ENCODE peak calls at places on chromosome 12, in five cellular contexts. E is prostate gland, Q is lung, T is upper lobe of right lung, N is heart left ventricle. W is an unnamed sample. For H3K27me3 and H3K4me1, the result is how much of the 10 kb centered on the place peaks cover.

GRCh38 chr12:24902521-24903304 is 46.2 kb downstream of the BCAT1 start:
- DNase-seq in T (peak), Q (no peak), N (peak), E (no peak), W (no peak)

GRCh38 chr12:72540811-72541210 is 268.6 kb downstream of the TRHDE start:
- DNase-seq in E (no peak), Q (no peak), N (no peak), T (no peak), W (no peak)

GRCh38 chr12:131098178-131098981 is 144.7 kb downstream of the ADGRD1 start:
- DNase-seq in E (no peak), T (peak), Q (no peak), N (peak), W (no peak)

GRCh38 chr12:2341871-2342270 is 289.1 kb downstream of the CACNA1C start:
- DNase-seq in N (no peak), Q (no peak), T (no peak), E (no peak), W (no peak)

GRCh38 chr12:60494249-60494648 is 898.4 kb downstream of the SLC16A7 start:
- DNase-seq in N (no peak), Q (no peak), T (no peak), E (no peak), W (no peak)

GRCh38 chr12:64452559-64453329 is 824 bp downstream of the TBK1 start:
- DNase-seq in Q (no peak), T (no peak), E (peak), N (no peak), W (peak)

GRCh38 chr12:66688836-66689439 is 10.1 kb upstream of the GRIP1 start:
- DNase-seq in N (no peak), E (peak), T (no peak), Q (no peak), W (peak)

GRCh38 chr12:9750276-9751203 is 10.2 kb downstream of the CD69 start:
- DNase-seq in T (no peak), N (peak), E (peak), Q (peak), W (peak)

GRCh38 chr12:10395390-10395998 is 5.7 kb upstream of the KLRK1 start:
- DNase-seq in E (peak), T (no peak), N (no peak), Q (no peak), W (peak)

GRCh38 chr12:132449565-132450390 is 40.2 kb upstream of the FBRSL1 start:
- DNase-seq in Q (no peak), T (no peak), E (no peak), N (no peak), W (no peak)

GRCh38 chr12:122322501-122322900 is 56.2 kb upstream of the VPS33A start:
- DNase-seq in T (no peak), E (no peak), Q (no peak), N (no peak), W (no peak)

GRCh38 chr12:40693503-40693863 is 1.2 kb downstream of the CNTN1 start:
- DNase-seq in Q (peak), N (no peak), E (peak), T (no peak), W (peak)

GRCh38 chr12:106753526-106753925 is 21.0 kb upstream of the RIC8B start:
- DNase-seq in Q (no peak), N (no peak), T (no peak), E (no peak), W (no peak)

GRCh38 chr12:38956337-38956736 is 50.9 kb upstream of the CPNE8 start:
- DNase-seq in Q (no peak), E (no peak), N (no peak), T (no peak), W (no peak)

GRCh38 chr12:25051171-25051570 is 102.3 kb upstream of the BCAT1 start:
- DNase-seq in N (no peak), Q (no peak), E (no peak), T (no peak), W (no peak)

GRCh38 chr12:97127061-97127460 is 220.0 kb downstream of the NEDD1 start:
- DNase-seq in N (no peak), E (no peak), T (no peak), Q (no peak), W (no peak)

GRCh38 chr12:108787539-108787938 is 56.2 kb upstream of the CORO1C start:
- DNase-seq in E (no peak), T (no peak), Q (no peak), N (no peak), W (no peak)

GRCh38 chr12:65988596-65988995 is 142.0 kb downstream of the LLPH start:
- DNase-seq in N (no peak), Q (no peak), E (no peak), T (no peak), W (no peak)

GRCh38 chr12:116204785-116205184 is 72.7 kb downstream of the MED13L start:
- DNase-seq in Q (no peak), T (no peak), N (no peak), E (no peak), W (no peak)

GRCh38 chr12:59578239-59578638 is 17.6 kb upstream of the SLC16A7 start:
- DNase-seq in N (no peak), Q (no peak), T (no peak), E (no peak), W (no peak)

GRCh38 chr12:113232787-113233585 is 11.7 kb downstream of the TPCN1 start:
- DNase-seq in E (no peak), N (peak), Q (no peak), T (no peak), W (no peak)

GRCh38 chr12:29781705-29782266 is 2.0 kb downstream of the TMTC1 start:
- DNase-seq in N (no peak), T (no peak), Q (no peak), E (no peak), W (no peak)

GRCh38 chr12:29781176-29781575 is 2.6 kb downstream of the TMTC1 start:
- DNase-seq in T (no peak), Q (no peak), N (no peak), E (no peak), W (no peak)

GRCh38 chr12:29782821-29783772 is 645 bp downstream of the TMTC1 start:
- DNase-seq in N (peak), T (peak), Q (peak), E (peak), W (peak)

GRCh38 chr12:29783773-29784666 is at the start of gene TMTC1:
- DNase-seq in E (peak), Q (peak), T (peak), N (peak), W (peak)

DNA sequence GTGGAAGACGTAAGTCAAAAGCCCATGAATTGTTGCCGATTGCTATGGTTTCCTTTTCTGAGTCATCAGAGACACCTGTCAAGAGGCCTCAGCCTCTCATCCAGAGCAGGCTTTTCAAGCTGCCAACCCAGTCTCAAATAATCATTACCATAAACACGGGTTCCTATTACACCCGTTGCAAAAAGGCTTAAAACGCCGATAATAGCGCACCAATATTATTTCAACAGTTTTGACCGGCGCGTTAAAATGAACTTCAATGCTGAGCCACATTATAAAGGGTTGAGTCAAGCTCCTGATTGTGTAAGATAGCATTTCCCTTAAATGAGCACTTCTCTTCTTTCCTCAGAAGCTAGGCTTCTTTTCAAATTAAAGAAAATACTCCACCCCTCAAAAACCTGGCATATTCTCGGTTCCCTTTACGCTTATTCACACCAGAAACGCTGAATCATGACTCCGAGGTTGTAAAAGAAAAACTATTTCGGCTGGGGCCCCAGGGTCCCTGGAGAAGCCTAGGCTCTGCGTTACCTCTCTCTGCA is 1.4 kb downstream of the TMTC1 start:
- DNase-seq in T (no peak), Q (no peak), N (no peak), E (peak), W (no peak)
- H3K27me3 ChIP-seq in T (under half), Q (under half), N (under half), E (under half), W (under half)

GRCh38 chr12:129566800-129567199 is 337.0 kb downstream of the TMEM132D start:
- DNase-seq in Q (no peak), N (no peak), E (no peak), T (no peak), W (no peak)

GRCh38 chr12:129564768-129565167 is 339.1 kb downstream of the TMEM132D start:
- DNase-seq in E (no peak), N (no peak), T (no peak), Q (no peak), W (no peak)

GRCh38 chr12:129558036-129558435 is 345.8 kb downstream of the TMEM132D start:
- DNase-seq in Q (no peak), T (no peak), N (no peak), E (no peak), W (no peak)

GRCh38 chr12:129559756-129560155 is 344.1 kb downstream of the TMEM132D start:
- DNase-seq in N (no peak), T (no peak), E (no peak), Q (no peak), W (no peak)

GRCh38 chr12:129563266-129563665 is 340.6 kb downstream of the TMEM132D start:
- DNase-seq in E (no peak), N (no peak), T (no peak), Q (no peak), W (no peak)
- H3K4me1 ChIP-seq in E (under half), N (under half), T (under half), Q (under half), W (under half)

GRCh38 chr12:57628280-57629191 is 4.5 kb downstream of the B4GALNT1 start:
- DNase-seq in T (no peak), E (no peak), Q (no peak), N (no peak), W (no peak)

GRCh38 chr12:57626111-57626928 is 6.7 kb downstream of the B4GALNT1 start:
- DNase-seq in E (no peak), N (peak), T (no peak), Q (no peak), W (no peak)

GRCh38 chr12:57625261-57626032 is 7.6 kb downstream of the B4GALNT1 start:
- DNase-seq in T (no peak), Q (no peak), E (no peak), N (no peak), W (no peak)

GRCh38 chr12:57626929-57627445 is 6.0 kb downstream of the B4GALNT1 start:
- DNase-seq in E (no peak), N (no peak), Q (no peak), T (no peak), W (no peak)

GRCh38 chr12:57627504-57628279 is 5.3 kb downstream of the B4GALNT1 start:
- DNase-seq in Q (no peak), T (no peak), N (peak), E (no peak), W (no peak)
- H3K27me3 ChIP-seq in Q (under half), T (half or more), N (under half), E (under half), W (half or more)

DNA sequence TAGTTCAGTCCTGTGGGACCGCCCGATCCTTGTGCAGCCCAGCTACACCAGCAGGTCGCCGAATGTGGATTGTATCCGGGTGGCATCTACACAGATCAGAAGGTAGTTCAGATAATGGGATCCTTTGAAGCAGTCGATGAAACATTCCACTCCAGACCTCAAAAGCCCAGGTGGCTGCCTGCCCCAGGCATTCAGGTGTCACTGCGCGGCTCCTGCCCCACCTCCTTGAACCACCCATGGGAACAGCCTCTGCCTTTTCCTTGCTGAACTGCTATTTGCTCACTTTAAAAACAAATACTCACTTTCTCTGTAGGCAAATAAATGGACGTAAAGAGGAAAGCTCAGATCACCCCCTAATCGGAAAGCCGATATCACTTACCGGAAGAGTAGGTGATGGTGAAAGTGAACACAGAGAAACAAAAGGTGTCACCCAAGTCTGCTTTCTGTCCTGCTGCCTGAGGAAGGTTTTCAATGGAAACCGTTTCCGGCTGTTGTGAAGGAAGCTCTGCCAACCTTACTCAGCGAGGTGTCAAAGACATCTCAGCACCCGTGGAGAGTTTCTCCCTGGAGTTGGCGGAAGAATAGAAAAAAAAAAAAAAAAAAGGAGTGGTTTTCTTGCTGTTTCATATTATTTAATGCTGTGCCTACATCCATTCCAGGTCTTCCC is 100.4 kb upstream of the NCOR2 start:
- DNase-seq in E (peak), Q (peak), T (peak), N (no peak), W (peak)
- H3K4me1 ChIP-seq in E (under half), Q (under half), T (under half), N (under half), W (under half)